ENCODE peak calls at places on chromosomes 5 and 9, in seven cellular contexts. D, A, E, H, O, W and R are unnamed samples.
A peak's percentile ranks its signal among the peaks of the same experiment; 100 is the strongest.

GRCh38 chr9:114035845-114036785 is 42.0 kb downstream of the AMBP start:
- DNase-seq in D (no peak), A (no peak), E (no peak), H (no peak), O (no peak), W (no peak), R (no peak)

GRCh38 chr5:51832934-51833470 is 449.8 kb downstream of the ISL1 start:
- DNase-seq in D (no peak), A (no peak), E (no peak), H (no peak), O (no peak), W (no peak), R (no peak)

GRCh38 chr5:156800982-156801381 is 49.1 kb upstream of the PPP1R2B start:
- DNase-seq in D (no peak), A (no peak), E (no peak), H (no peak), O (no peak), W (no peak), R (peak; percentile 8)

GRCh38 chr5:100690036-100690560 is 154.9 kb downstream of the FAM174A start:
- DNase-seq in D (no peak), A (no peak), E (no peak), H (no peak), O (no peak), W (no peak), R (no peak)

GRCh38 chr5:1039706-1040260 is 31.2 kb downstream of the NKD2 start:
- DNase-seq in D (no peak), A (no peak), E (no peak), H (no peak), O (no peak), W (no peak), R (no peak)

GRCh38 chr9:29691758-29692407 is 2118.6 kb upstream of the C9orf72 start:
- DNase-seq in D (no peak), A (no peak), E (peak; percentile 44), H (no peak), O (no peak), W (peak; percentile 21), R (no peak)

GRCh38 chr5:132221781-132222648 is 5.6 kb downstream of the P4HA2 start:
- DNase-seq in D (no peak), A (no peak), E (peak; percentile 81), H (no peak), O (no peak), W (no peak), R (peak; percentile 62)

GRCh38 chr9:20662156-20662555 is 21.9 kb upstream of the FOCAD start:
- DNase-seq in D (no peak), A (no peak), E (no peak), H (no peak), O (no peak), W (no peak), R (no peak)

GRCh38 chr5:34756781-34757624 is 82.0 kb upstream of the TTC23L start:
- DNase-seq in D (no peak), A (no peak), E (no peak), H (no peak), O (no peak), W (no peak), R (no peak)

GRCh38 chr9:129486496-129487306 is 134.2 kb downstream of the C9orf50 start:
- DNase-seq in D (no peak), A (no peak), E (peak; percentile 76), H (no peak), O (no peak), W (no peak), R (no peak)

GRCh38 chr5:61052870-61053269 is 107.9 kb downstream of the NDUFAF2 start:
- DNase-seq in D (peak; percentile 41), A (no peak), E (peak; percentile 66), H (no peak), O (no peak), W (no peak), R (no peak)

GRCh38 chr5:180555168-180555921 is 36.0 kb downstream of the SCGB3A1 start:
- DNase-seq in D (no peak), A (no peak), E (no peak), H (no peak), O (no peak), W (no peak), R (no peak)

GRCh38 chr5:87404359-87404758 is 8.4 kb downstream of the CCNH start:
- DNase-seq in D (no peak), A (no peak), E (no peak), H (no peak), O (no peak), W (no peak), R (no peak)

GRCh38 chr9:133593587-133593986 is 15.6 kb downstream of the FAM163B start:
- DNase-seq in D (no peak), A (no peak), E (no peak), H (no peak), O (no peak), W (no peak), R (no peak)

GRCh38 chr5:157570801-157571200 is 4.8 kb downstream of the ADAM19 start:
- DNase-seq in D (no peak), A (no peak), E (no peak), H (no peak), O (no peak), W (peak; percentile 29), R (no peak)

GRCh38 chr5:35804201-35804653 is 52.5 kb upstream of the IL7R start:
- DNase-seq in D (no peak), A (no peak), E (no peak), H (no peak), O (no peak), W (no peak), R (no peak)

GRCh38 chr5:13511442-13511841 is 433.0 kb downstream of the DNAH5 start:
- DNase-seq in D (no peak), A (no peak), E (no peak), H (no peak), O (no peak), W (no peak), R (no peak)

GRCh38 chr9:10274156-10274555 is 338.6 kb downstream of the PTPRD start:
- DNase-seq in D (no peak), A (no peak), E (no peak), H (no peak), O (no peak), W (no peak), R (no peak)

GRCh38 chr5:170429014-170429413 is 39.8 kb upstream of the KCNMB1 start:
- DNase-seq in D (peak; percentile 29), A (no peak), E (peak; percentile 25), H (no peak), O (no peak), W (no peak), R (no peak)

GRCh38 chr9:111186021-111186420 is 144.0 kb downstream of the OR2K2 start:
- DNase-seq in D (no peak), A (no peak), E (no peak), H (no peak), O (no peak), W (no peak), R (no peak)

GRCh38 chr5:148374693-148375360 is 8.9 kb upstream of the FBXO38 start:
- DNase-seq in D (peak; percentile 21), A (peak; percentile 24), E (peak; percentile 89), H (no peak), O (no peak), W (peak; percentile 51), R (peak; percentile 39)

GRCh38 chr5:139690385-139691274 is 42.5 kb downstream of the CXXC5 start:
- DNase-seq in D (peak; percentile 73), A (no peak), E (peak; percentile 72), H (no peak), O (no peak), W (no peak), R (no peak)

GRCh38 chr5:21783079-21783478 is 1070.1 kb downstream of the CDH12 start:
- DNase-seq in D (no peak), A (no peak), E (no peak), H (no peak), O (no peak), W (no peak), R (no peak)

GRCh38 chr5:107538331-107539162 is 132.2 kb downstream of the EFNA5 start:
- DNase-seq in D (no peak), A (no peak), E (peak; percentile 30), H (no peak), O (no peak), W (no peak), R (no peak)

GRCh38 chr5:103973669-103974068 is 411.1 kb upstream of the NUDT12 start:
- DNase-seq in D (no peak), A (no peak), E (no peak), H (no peak), O (no peak), W (no peak), R (no peak)

GRCh38 chr5:140223567-140223966 is 48.6 kb downstream of the CYSTM1 start:
- DNase-seq in D (no peak), A (no peak), E (no peak), H (no peak), O (no peak), W (no peak), R (no peak)

GRCh38 chr5:58054018-58054417 is 405.9 kb downstream of the PLK2 start:
- DNase-seq in D (no peak), A (no peak), E (no peak), H (no peak), O (no peak), W (no peak), R (no peak)

GRCh38 chr5:177426566-177427210 is at the start of gene GRK6:
- DNase-seq in D (peak; percentile 47), A (peak; percentile 72), E (no peak), H (peak; percentile 53), O (peak; percentile 48), W (peak; percentile 80), R (no peak)

GRCh38 chr5:166165600-166165999 is 2125.8 kb upstream of the WWC1 start:
- DNase-seq in D (no peak), A (no peak), E (peak; percentile 0), H (no peak), O (no peak), W (no peak), R (no peak)

GRCh38 chr9:12232836-12233235 is 460.3 kb upstream of the TYRP1 start:
- DNase-seq in D (no peak), A (no peak), E (no peak), H (no peak), O (no peak), W (no peak), R (no peak)

GRCh38 chr5:137612576-137612975 is 113.5 kb upstream of the SPOCK1 start:
- DNase-seq in D (no peak), A (no peak), E (no peak), H (no peak), O (no peak), W (no peak), R (no peak)